ENCODE peak calls at places on chromosomes 12 and 14, in six cellular contexts. One of them, this sample, is unnamed.

GRCh38 chr14:54712371-54712998 is 145.6 kb downstream of the SAMD4A start:
- DNase-seq in left ventricle myocardium inferior: no peak
- DNase-seq in glutamatergic neuron: no peak
- DNase-seq in K562: no peak
- DNase-seq in thoracic aorta: no peak
- DNase-seq in progenitor cell of endocrine pancreas: no peak
- DNase-seq in this sample: no peak

GRCh38 chr12:115044073-115044472 is 360.1 kb upstream of the TBX3 start:
- DNase-seq in thoracic aorta: no peak
- DNase-seq in left ventricle myocardium inferior: no peak
- DNase-seq in progenitor cell of endocrine pancreas: no peak
- DNase-seq in K562: no peak
- DNase-seq in glutamatergic neuron: no peak
- DNase-seq in this sample: no peak

GRCh38 chr14:35343709-35344474 is 51.7 kb downstream of the PSMA6 start:
- DNase-seq in progenitor cell of endocrine pancreas: no peak
- DNase-seq in thoracic aorta: no peak
- DNase-seq in left ventricle myocardium inferior: no peak
- DNase-seq in K562: no peak
- DNase-seq in glutamatergic neuron: no peak
- DNase-seq in this sample: no peak

GRCh38 chr12:95083938-95084337 is 10.5 kb upstream of the NR2C1 start:
- DNase-seq in glutamatergic neuron: no peak
- DNase-seq in left ventricle myocardium inferior: no peak
- DNase-seq in thoracic aorta: no peak
- DNase-seq in progenitor cell of endocrine pancreas: no peak
- DNase-seq in K562: no peak
- DNase-seq in this sample: no peak

GRCh38 chr12:49807991-49808580 is 20.1 kb downstream of the NCKAP5L start:
- DNase-seq in thoracic aorta: no peak
- DNase-seq in K562: no peak
- DNase-seq in progenitor cell of endocrine pancreas: no peak
- DNase-seq in left ventricle myocardium inferior: no peak
- DNase-seq in glutamatergic neuron: no peak
- DNase-seq in this sample: no peak

GRCh38 chr14:102891556-102891955 is 30.9 kb upstream of the AMN start:
- DNase-seq in left ventricle myocardium inferior: no peak
- DNase-seq in glutamatergic neuron: no peak
- DNase-seq in thoracic aorta: no peak
- DNase-seq in K562: no peak
- DNase-seq in progenitor cell of endocrine pancreas: no peak
- DNase-seq in this sample: peak; percentile 16

GRCh38 chr12:106311139-106311538 is 8.6 kb downstream of the TCP11L2 start:
- DNase-seq in progenitor cell of endocrine pancreas: no peak
- DNase-seq in glutamatergic neuron: no peak
- DNase-seq in thoracic aorta: no peak
- DNase-seq in K562: no peak
- DNase-seq in left ventricle myocardium inferior: no peak
- DNase-seq in this sample: no peak

GRCh38 chr12:89208661-89209096 is 143.6 kb downstream of the DUSP6 start:
- DNase-seq in glutamatergic neuron: no peak
- DNase-seq in progenitor cell of endocrine pancreas: no peak
- DNase-seq in left ventricle myocardium inferior: no peak
- DNase-seq in K562: no peak
- DNase-seq in thoracic aorta: no peak
- DNase-seq in this sample: peak; percentile 36

GRCh38 chr12:71748081-71748850 is 6.4 kb upstream of the RAB21 start:
- DNase-seq in left ventricle myocardium inferior: no peak
- DNase-seq in K562: no peak
- DNase-seq in progenitor cell of endocrine pancreas: no peak
- DNase-seq in thoracic aorta: no peak
- DNase-seq in glutamatergic neuron: no peak
- DNase-seq in this sample: no peak

GRCh38 chr14:92540472-92541048 is 27.0 kb downstream of the RIN3 start:
- DNase-seq in progenitor cell of endocrine pancreas: no peak
- DNase-seq in thoracic aorta: peak; percentile 87
- DNase-seq in left ventricle myocardium inferior: peak; percentile 93
- DNase-seq in K562: no peak
- DNase-seq in glutamatergic neuron: no peak
- DNase-seq in this sample: peak; percentile 99

GRCh38 chr14:63276492-63277342 is 42.0 kb downstream of the GPHB5 start:
- DNase-seq in left ventricle myocardium inferior: no peak
- DNase-seq in glutamatergic neuron: no peak
- DNase-seq in K562: peak; percentile 40
- DNase-seq in thoracic aorta: no peak
- DNase-seq in progenitor cell of endocrine pancreas: no peak
- DNase-seq in this sample: peak; percentile 56

GRCh38 chr14:87002831-87003230 is 990.2 kb downstream of the GALC start:
- DNase-seq in K562: no peak
- DNase-seq in left ventricle myocardium inferior: no peak
- DNase-seq in progenitor cell of endocrine pancreas: no peak
- DNase-seq in glutamatergic neuron: no peak
- DNase-seq in thoracic aorta: no peak
- DNase-seq in this sample: no peak

GRCh38 chr12:118608770-118609344 is 232.5 kb downstream of the SUDS3 start:
- DNase-seq in thoracic aorta: no peak
- DNase-seq in progenitor cell of endocrine pancreas: no peak
- DNase-seq in left ventricle myocardium inferior: no peak
- DNase-seq in K562: no peak
- DNase-seq in glutamatergic neuron: no peak
- DNase-seq in this sample: no peak
- TF ChIP-seq CTCF in thoracic aorta: no peak
- TF ChIP-seq CTCF in progenitor cell of endocrine pancreas: no peak
- TF ChIP-seq CTCF in left ventricle myocardium inferior: peak; percentile 52
- TF ChIP-seq CTCF in K562: no peak
- TF ChIP-seq CTCF in glutamatergic neuron: no peak
- TF ChIP-seq CTCF in this sample: no peak

GRCh38 chr14:88439088-88439487 is 53.6 kb downstream of the SPATA7 start:
- DNase-seq in progenitor cell of endocrine pancreas: no peak
- DNase-seq in left ventricle myocardium inferior: no peak
- DNase-seq in glutamatergic neuron: no peak
- DNase-seq in thoracic aorta: no peak
- DNase-seq in K562: no peak
- DNase-seq in this sample: no peak

DNA sequence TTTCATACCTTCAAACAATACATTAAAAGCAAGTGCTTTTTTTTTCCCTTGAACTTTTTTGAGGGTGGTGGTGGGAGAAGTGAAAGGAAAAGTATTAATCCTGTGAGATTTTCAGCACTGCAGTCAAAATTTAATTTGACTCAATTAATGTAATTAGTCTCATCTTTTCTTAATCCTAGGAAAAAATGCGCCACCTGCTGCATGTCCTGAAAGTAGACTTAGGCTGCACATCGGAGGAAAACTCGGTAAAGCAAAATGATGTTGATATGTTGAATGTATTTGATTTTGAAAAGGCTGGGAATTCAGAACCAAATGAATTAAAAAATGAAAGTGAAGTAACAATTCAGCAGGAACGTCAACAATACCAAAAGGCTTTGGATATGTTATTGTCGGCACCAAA is 52.2 kb downstream of the SPATA7 start:
- DNase-seq in glutamatergic neuron: no peak
- DNase-seq in left ventricle myocardium inferior: no peak
- DNase-seq in thoracic aorta: no peak
- DNase-seq in progenitor cell of endocrine pancreas: no peak
- DNase-seq in K562: no peak
- DNase-seq in this sample: no peak
- TF ChIP-seq CTCF in glutamatergic neuron: no peak
- TF ChIP-seq CTCF in left ventricle myocardium inferior: no peak
- TF ChIP-seq CTCF in thoracic aorta: no peak
- TF ChIP-seq CTCF in progenitor cell of endocrine pancreas: no peak
- TF ChIP-seq CTCF in K562: peak; percentile 10
- TF ChIP-seq CTCF in this sample: no peak

GRCh38 chr14:33460119-33460518 is 490.8 kb downstream of the EGLN3 start:
- DNase-seq in left ventricle myocardium inferior: no peak
- DNase-seq in glutamatergic neuron: no peak
- DNase-seq in K562: no peak
- DNase-seq in thoracic aorta: no peak
- DNase-seq in progenitor cell of endocrine pancreas: no peak
- DNase-seq in this sample: no peak

GRCh38 chr14:33463731-33464130 is 487.1 kb downstream of the EGLN3 start:
- DNase-seq in left ventricle myocardium inferior: no peak
- DNase-seq in thoracic aorta: no peak
- DNase-seq in K562: no peak
- DNase-seq in progenitor cell of endocrine pancreas: no peak
- DNase-seq in glutamatergic neuron: no peak
- DNase-seq in this sample: no peak

GRCh38 chr14:33465952-33466700 is 484.7 kb downstream of the EGLN3 start:
- DNase-seq in glutamatergic neuron: no peak
- DNase-seq in progenitor cell of endocrine pancreas: no peak
- DNase-seq in thoracic aorta: no peak
- DNase-seq in left ventricle myocardium inferior: no peak
- DNase-seq in K562: no peak
- DNase-seq in this sample: no peak

GRCh38 chr14:33467967-33468366 is 482.9 kb downstream of the EGLN3 start:
- DNase-seq in thoracic aorta: no peak
- DNase-seq in K562: no peak
- DNase-seq in progenitor cell of endocrine pancreas: no peak
- DNase-seq in glutamatergic neuron: no peak
- DNase-seq in left ventricle myocardium inferior: no peak
- DNase-seq in this sample: no peak

DNA sequence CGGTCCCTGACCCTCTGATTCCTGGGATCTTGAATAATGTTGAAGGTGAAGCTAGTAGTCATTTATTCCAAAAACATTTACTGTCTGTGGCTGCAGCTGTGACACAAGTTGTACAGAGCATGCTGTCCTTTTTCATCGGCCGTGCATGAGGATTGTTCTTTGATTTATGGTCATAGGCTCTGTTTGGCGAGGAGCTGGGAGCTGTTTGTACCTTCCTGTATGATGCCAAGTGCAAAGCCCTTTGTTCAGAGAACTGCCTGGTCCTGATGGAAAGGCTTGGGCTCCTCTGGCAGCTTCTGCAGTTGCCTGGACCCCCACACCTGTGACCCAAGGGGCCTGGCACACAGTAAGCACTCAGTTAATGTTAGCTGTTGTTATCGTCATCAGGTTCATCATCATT is 486.3 kb downstream of the EGLN3 start:
- DNase-seq in thoracic aorta: no peak
- DNase-seq in K562: no peak
- DNase-seq in glutamatergic neuron: no peak
- DNase-seq in progenitor cell of endocrine pancreas: no peak
- DNase-seq in left ventricle myocardium inferior: no peak
- DNase-seq in this sample: no peak
- TF ChIP-seq CTCF in thoracic aorta: no peak
- TF ChIP-seq CTCF in K562: no peak
- TF ChIP-seq CTCF in glutamatergic neuron: no peak
- TF ChIP-seq CTCF in progenitor cell of endocrine pancreas: no peak
- TF ChIP-seq CTCF in left ventricle myocardium inferior: no peak
- TF ChIP-seq CTCF in this sample: no peak

DNA sequence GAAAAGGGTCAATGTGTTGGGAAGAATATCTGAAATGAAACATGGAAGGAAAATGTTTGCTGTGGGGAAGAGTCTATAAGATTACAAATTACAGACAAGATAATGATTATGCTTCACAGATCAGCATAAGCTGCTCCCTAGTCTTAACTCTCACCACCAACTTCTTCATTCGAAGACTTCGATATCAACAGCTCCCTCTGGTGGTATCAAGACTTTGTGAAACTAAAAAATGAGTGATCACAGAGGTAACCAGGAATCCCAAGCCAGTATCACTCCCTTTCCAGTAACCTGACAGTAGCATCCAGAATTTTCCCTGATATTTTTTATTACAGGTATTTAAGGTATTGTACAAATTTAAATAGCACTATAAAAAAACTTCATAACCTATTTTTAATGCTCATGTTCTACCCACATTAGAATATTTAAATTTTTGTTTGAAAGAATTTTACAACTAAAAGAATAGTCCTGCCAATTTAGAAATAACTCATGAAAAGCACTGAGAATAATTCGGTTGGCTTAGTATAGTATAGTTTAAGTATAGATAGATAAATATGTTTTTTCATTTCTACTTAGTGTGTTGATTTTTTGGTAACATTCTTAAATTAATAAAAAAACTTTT is 84.4 kb downstream of the C2CD5 start:
- DNase-seq in K562: peak; percentile 8
- DNase-seq in left ventricle myocardium inferior: no peak
- DNase-seq in glutamatergic neuron: no peak
- DNase-seq in progenitor cell of endocrine pancreas: no peak
- DNase-seq in thoracic aorta: no peak
- DNase-seq in this sample: peak; percentile 64
- TF ChIP-seq CTCF in K562: peak; percentile 35
- TF ChIP-seq CTCF in left ventricle myocardium inferior: peak; percentile 71
- TF ChIP-seq CTCF in glutamatergic neuron: peak; percentile 58
- TF ChIP-seq CTCF in progenitor cell of endocrine pancreas: peak; percentile 79
- TF ChIP-seq CTCF in thoracic aorta: peak; percentile 50
- TF ChIP-seq CTCF in this sample: peak; percentile 55

GRCh38 chr12:70242695-70243509 is at the start of gene CNOT2:
- DNase-seq in left ventricle myocardium inferior: peak; percentile 92
- DNase-seq in thoracic aorta: peak; percentile 61
- DNase-seq in K562: peak; percentile 85
- DNase-seq in progenitor cell of endocrine pancreas: peak; percentile 80
- DNase-seq in glutamatergic neuron: peak; percentile 93
- DNase-seq in this sample: peak; percentile 92
- TF ChIP-seq CTCF in left ventricle myocardium inferior: no peak
- TF ChIP-seq CTCF in thoracic aorta: no peak
- TF ChIP-seq CTCF in K562: no peak
- TF ChIP-seq CTCF in progenitor cell of endocrine pancreas: no peak
- TF ChIP-seq CTCF in glutamatergic neuron: no peak
- TF ChIP-seq CTCF in this sample: no peak

GRCh38 chr14:22266683-22267082 is 322.3 kb downstream of the DAD1 start:
- DNase-seq in K562: no peak
- DNase-seq in progenitor cell of endocrine pancreas: no peak
- DNase-seq in left ventricle myocardium inferior: no peak
- DNase-seq in glutamatergic neuron: no peak
- DNase-seq in thoracic aorta: no peak
- DNase-seq in this sample: no peak

GRCh38 chr14:22276913-22277816 is 311.9 kb downstream of the DAD1 start:
- DNase-seq in progenitor cell of endocrine pancreas: no peak
- DNase-seq in glutamatergic neuron: no peak
- DNase-seq in K562: peak; percentile 6
- DNase-seq in left ventricle myocardium inferior: no peak
- DNase-seq in thoracic aorta: no peak
- DNase-seq in this sample: peak; percentile 34

GRCh38 chr14:22268875-22269274 is 320.1 kb downstream of the DAD1 start:
- DNase-seq in thoracic aorta: no peak
- DNase-seq in glutamatergic neuron: no peak
- DNase-seq in K562: no peak
- DNase-seq in left ventricle myocardium inferior: no peak
- DNase-seq in progenitor cell of endocrine pancreas: no peak
- DNase-seq in this sample: peak; percentile 85

GRCh38 chr14:22271838-22272237 is 317.2 kb downstream of the DAD1 start:
- DNase-seq in progenitor cell of endocrine pancreas: no peak
- DNase-seq in thoracic aorta: no peak
- DNase-seq in K562: no peak
- DNase-seq in glutamatergic neuron: no peak
- DNase-seq in left ventricle myocardium inferior: no peak
- DNase-seq in this sample: no peak

DNA sequence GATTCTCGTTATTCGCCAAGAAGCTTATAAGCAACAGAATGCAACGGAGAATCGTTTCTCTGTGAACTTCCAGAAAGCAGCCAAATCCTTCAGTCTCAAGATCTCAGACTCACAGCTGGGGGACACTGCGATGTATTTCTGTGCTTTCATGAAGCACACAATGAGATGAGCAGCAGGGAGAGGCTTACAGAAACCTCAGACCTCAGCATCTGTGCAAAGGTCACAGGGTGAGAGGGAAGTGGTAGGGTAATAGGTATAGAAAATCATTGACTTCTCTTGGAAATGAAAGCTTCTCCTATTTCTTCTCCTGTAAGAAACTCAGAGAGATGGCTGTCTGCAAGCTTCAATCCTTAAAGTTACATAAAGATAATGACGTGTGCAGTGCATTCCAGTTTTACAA is 316.6 kb downstream of the DAD1 start:
- DNase-seq in K562: no peak
- DNase-seq in progenitor cell of endocrine pancreas: no peak
- DNase-seq in thoracic aorta: no peak
- DNase-seq in left ventricle myocardium inferior: no peak
- DNase-seq in glutamatergic neuron: no peak
- DNase-seq in this sample: no peak
- TF ChIP-seq CTCF in K562: no peak
- TF ChIP-seq CTCF in progenitor cell of endocrine pancreas: no peak
- TF ChIP-seq CTCF in thoracic aorta: no peak
- TF ChIP-seq CTCF in left ventricle myocardium inferior: no peak
- TF ChIP-seq CTCF in glutamatergic neuron: no peak
- TF ChIP-seq CTCF in this sample: no peak

This sample was measured in MCF 10A.